ENCODE peak calls at places on chromosomes 6 and 20, in four cellular contexts. One of them, this sample, is unnamed.

GRCh38 chr6:33787954-33788693 is 806 bp downstream of the LEMD2 start:
- DNase-seq in GM12878: peak
- DNase-seq in HepG2: peak
- DNase-seq in K562: peak
- DNase-seq in this sample: peak

GRCh38 chr20:57066126-57066900 is 200.1 kb downstream of the BMP7 start:
- DNase-seq in GM12878: no peak
- DNase-seq in HepG2: no peak
- DNase-seq in K562: no peak
- DNase-seq in this sample: no peak

GRCh38 chr6:123547216-123547978 is 89.4 kb downstream of the TRDN start:
- DNase-seq in GM12878: no peak
- DNase-seq in HepG2: no peak
- DNase-seq in K562: no peak
- DNase-seq in this sample: no peak

GRCh38 chr6:170405311-170405975 is 98.9 kb downstream of the FAM120B start:
- DNase-seq in GM12878: no peak
- DNase-seq in HepG2: no peak
- DNase-seq in K562: no peak
- DNase-seq in this sample: no peak

GRCh38 chr6:41647061-41647511 is 8.8 kb downstream of the MDFI start:
- DNase-seq in GM12878: no peak
- DNase-seq in HepG2: no peak
- DNase-seq in K562: no peak
- DNase-seq in this sample: no peak

GRCh38 chr6:43129434-43130194 is 41.5 kb upstream of the SRF start:
- DNase-seq in GM12878: no peak
- DNase-seq in HepG2: peak
- DNase-seq in K562: peak
- DNase-seq in this sample: peak

GRCh38 chr6:3471711-3472110 is 14.9 kb upstream of the SLC22A23 start:
- DNase-seq in GM12878: no peak
- DNase-seq in HepG2: no peak
- DNase-seq in K562: no peak
- DNase-seq in this sample: no peak

GRCh38 chr20:2585811-2586210 is 49.4 kb downstream of the TMC2 start:
- DNase-seq in GM12878: no peak
- DNase-seq in HepG2: no peak
- DNase-seq in K562: no peak
- DNase-seq in this sample: no peak

GRCh38 chr6:45398075-45398817 is 20.5 kb upstream of the SUPT3H start:
- DNase-seq in GM12878: no peak
- DNase-seq in HepG2: no peak
- DNase-seq in K562: no peak
- DNase-seq in this sample: no peak

GRCh38 chr6:108746411-108746810 is 101.8 kb upstream of the ARMC2 start:
- DNase-seq in GM12878: no peak
- DNase-seq in HepG2: no peak
- DNase-seq in K562: no peak
- DNase-seq in this sample: no peak

GRCh38 chr20:32777177-32777956 is 15.2 kb downstream of the DNMT3B start:
- DNase-seq in GM12878: no peak
- DNase-seq in HepG2: peak
- DNase-seq in K562: no peak
- DNase-seq in this sample: peak

DNA sequence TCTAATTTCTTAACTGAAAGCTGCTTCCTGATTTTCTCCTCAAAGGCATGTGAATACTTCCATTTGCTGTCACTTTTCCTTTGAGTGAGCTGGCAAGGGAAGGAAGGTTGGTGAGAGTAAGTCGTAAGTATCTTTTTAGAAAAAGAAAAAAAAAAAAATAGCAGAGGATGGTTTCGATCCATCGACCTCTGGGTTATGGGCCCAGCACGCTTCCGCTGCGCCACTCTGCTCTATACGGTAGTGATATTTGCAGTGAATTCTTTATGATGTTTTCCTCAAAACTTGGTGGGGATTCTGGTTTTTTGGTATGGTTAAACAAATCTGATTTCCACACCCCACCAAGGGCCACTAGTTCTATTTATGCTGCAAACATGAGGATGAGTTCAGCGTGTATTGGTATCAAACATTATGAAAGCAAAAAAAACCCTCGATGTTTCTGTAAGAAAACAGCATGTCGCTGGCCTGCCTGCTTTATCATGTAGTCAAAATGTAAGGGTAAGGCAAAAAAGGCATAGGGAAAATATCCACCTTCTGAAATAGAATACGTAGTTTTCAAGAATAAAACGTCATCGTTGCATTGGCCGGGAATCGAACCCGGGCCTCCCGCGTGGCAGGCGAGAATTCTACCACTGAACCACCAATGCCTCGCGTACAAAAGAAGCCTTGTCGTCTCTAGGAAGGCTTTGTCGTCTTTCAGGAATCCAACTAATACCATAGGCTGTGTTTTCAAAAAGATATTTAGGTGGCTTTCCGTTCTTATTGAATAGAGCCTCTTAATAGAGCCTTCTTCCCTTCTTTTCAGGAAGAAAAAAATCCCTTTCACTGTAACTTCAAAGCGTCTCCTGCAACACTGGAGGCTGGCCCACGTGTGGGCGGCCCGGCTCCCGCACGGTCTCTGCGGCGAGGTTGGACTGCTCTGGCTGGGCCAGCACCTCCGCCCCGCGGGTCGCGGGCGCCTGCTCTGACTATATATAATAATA is 9.6 kb downstream of the OR2B2 start:
- DNase-seq in GM12878: peak
- DNase-seq in HepG2: peak
- DNase-seq in K562: peak
- DNase-seq in this sample: peak
- TF ChIP-seq HDAC2 in GM12878: no peak
- TF ChIP-seq HDAC2 in HepG2: peak
- TF ChIP-seq HDAC2 in K562: peak
- TF ChIP-seq HDAC2 in this sample: no peak

GRCh38 chr6:14831070-14831469 is 414.8 kb upstream of the JARID2 start:
- DNase-seq in GM12878: no peak
- DNase-seq in HepG2: no peak
- DNase-seq in K562: no peak
- DNase-seq in this sample: no peak

GRCh38 chr6:14828146-14828705 is 417.6 kb upstream of the JARID2 start:
- DNase-seq in GM12878: no peak
- DNase-seq in HepG2: no peak
- DNase-seq in K562: no peak
- DNase-seq in this sample: no peak

GRCh38 chr6:14835122-14835521 is 410.7 kb upstream of the JARID2 start:
- DNase-seq in GM12878: no peak
- DNase-seq in HepG2: no peak
- DNase-seq in K562: no peak
- DNase-seq in this sample: no peak

GRCh38 chr6:14832427-14832826 is 413.4 kb upstream of the JARID2 start:
- DNase-seq in GM12878: no peak
- DNase-seq in HepG2: no peak
- DNase-seq in K562: no peak
- DNase-seq in this sample: no peak

DNA sequence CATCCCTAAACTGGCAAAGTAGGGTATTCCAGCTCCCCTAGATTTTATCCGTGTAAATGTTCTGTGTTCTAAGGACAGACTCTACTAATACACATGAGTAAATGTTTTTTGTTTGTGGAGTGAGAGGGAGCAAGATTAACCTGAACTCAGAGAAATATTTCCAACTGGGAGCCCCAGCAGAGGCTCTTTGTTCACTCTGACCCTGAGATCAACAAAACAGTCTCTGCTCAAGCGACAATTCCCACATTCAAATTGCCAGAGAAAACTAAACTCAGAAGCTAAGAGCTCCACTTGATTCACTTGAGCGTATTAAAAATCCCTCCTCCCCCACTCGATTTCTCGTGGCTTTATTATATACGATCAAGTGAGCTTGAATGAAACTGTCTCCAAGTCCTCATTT is 413.9 kb upstream of the JARID2 start:
- DNase-seq in GM12878: no peak
- DNase-seq in HepG2: no peak
- DNase-seq in K562: no peak
- DNase-seq in this sample: no peak
- TF ChIP-seq SMC3 in GM12878: no peak
- TF ChIP-seq SMC3 in HepG2: no peak
- TF ChIP-seq SMC3 in K562: no peak
- TF ChIP-seq SMC3 in this sample: no peak

GRCh38 chr20:5688431-5688972 is 61.7 kb upstream of the SHLD1 start:
- DNase-seq in GM12878: no peak
- DNase-seq in HepG2: no peak
- DNase-seq in K562: no peak
- DNase-seq in this sample: no peak
- TF ChIP-seq RFX5 in GM12878: no peak
- TF ChIP-seq RFX5 in HepG2: no peak
- TF ChIP-seq RFX5 in K562: no peak
- TF ChIP-seq RFX5 in this sample: no peak

GRCh38 chr6:168263351-168263905 is 56.1 kb downstream of the DACT2 start:
- DNase-seq in GM12878: no peak
- DNase-seq in HepG2: no peak
- DNase-seq in K562: no peak
- DNase-seq in this sample: no peak
- TF ChIP-seq HDAC2 in GM12878: no peak
- TF ChIP-seq HDAC2 in HepG2: no peak
- TF ChIP-seq HDAC2 in K562: no peak
- TF ChIP-seq HDAC2 in this sample: no peak

DNA sequence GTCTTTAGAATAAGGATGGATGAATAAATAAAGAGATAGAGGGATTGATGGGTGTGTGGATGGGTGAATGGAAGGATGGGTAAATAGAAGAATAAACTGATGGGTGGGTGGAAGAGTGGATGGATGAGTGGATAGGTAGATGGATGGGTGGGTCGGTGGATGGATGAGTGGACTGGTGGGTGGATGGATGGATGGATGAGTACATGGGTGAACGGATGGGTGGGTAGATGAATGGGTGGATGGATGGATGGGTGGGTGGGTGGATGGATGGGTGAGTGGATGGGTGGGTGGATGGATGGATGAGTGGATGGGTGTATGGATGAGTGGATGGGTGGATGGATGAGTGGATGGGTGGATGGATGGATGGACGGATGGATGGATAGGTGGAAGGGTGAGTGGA is 65.7 kb upstream of the FOXC1 start:
- DNase-seq in GM12878: no peak
- DNase-seq in HepG2: no peak
- DNase-seq in K562: no peak
- DNase-seq in this sample: no peak
- TF ChIP-seq SMC3 in GM12878: no peak
- TF ChIP-seq SMC3 in HepG2: no peak
- TF ChIP-seq SMC3 in K562: no peak
- TF ChIP-seq SMC3 in this sample: no peak

GRCh38 chr20:62980970-62981369 is 25.8 kb downstream of the BHLHE23 start:
- DNase-seq in GM12878: no peak
- DNase-seq in HepG2: no peak
- DNase-seq in K562: no peak
- DNase-seq in this sample: no peak
- TF ChIP-seq RFX5 in GM12878: no peak
- TF ChIP-seq RFX5 in HepG2: no peak
- TF ChIP-seq RFX5 in K562: no peak
- TF ChIP-seq RFX5 in this sample: no peak

GRCh38 chr6:53962631-53963030 is 148.6 kb upstream of the MLIP start:
- DNase-seq in GM12878: no peak
- DNase-seq in HepG2: no peak
- DNase-seq in K562: no peak
- DNase-seq in this sample: no peak

GRCh38 chr6:53959717-53960116 is 151.5 kb upstream of the MLIP start:
- DNase-seq in GM12878: no peak
- DNase-seq in HepG2: no peak
- DNase-seq in K562: no peak
- DNase-seq in this sample: no peak

GRCh38 chr6:53960311-53960710 is 150.9 kb upstream of the MLIP start:
- DNase-seq in GM12878: no peak
- DNase-seq in HepG2: no peak
- DNase-seq in K562: no peak
- DNase-seq in this sample: no peak

GRCh38 chr6:53956804-53957203 is 154.4 kb upstream of the MLIP start:
- DNase-seq in GM12878: no peak
- DNase-seq in HepG2: no peak
- DNase-seq in K562: no peak
- DNase-seq in this sample: no peak

DNA sequence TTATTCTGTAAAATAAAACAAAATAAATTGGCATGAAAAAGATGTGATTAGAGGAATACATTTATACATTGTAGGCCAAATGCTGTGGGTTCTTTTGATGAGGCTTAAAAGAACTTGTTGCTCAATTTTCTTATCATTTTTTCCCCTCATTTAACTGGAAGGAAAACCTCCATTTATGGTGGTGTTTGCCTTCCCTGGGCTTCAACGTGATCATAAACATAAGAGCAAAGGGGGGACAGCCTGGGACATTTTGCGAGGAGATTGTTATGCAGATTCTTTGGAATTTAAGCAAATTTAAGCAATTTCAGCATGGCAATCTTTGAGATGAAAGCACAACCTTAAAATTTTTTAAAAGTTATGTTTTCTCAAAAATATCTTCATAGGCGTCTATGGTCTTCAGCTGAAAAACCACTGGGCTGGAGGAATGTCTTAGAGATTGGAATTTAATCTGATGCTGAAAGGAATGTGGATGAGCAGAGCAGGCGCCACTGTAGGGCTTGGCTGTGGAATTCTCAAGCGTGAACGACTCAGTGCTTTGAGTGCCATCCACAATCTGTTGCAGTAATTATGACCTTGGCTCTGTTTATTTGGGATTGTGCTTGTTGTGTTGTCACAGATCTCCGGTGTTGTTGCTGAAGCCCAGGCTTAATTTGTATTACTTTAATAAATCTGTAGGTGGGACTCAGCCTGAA is 149.4 kb upstream of the MLIP start:
- DNase-seq in GM12878: no peak
- DNase-seq in HepG2: no peak
- DNase-seq in K562: no peak
- DNase-seq in this sample: peak
- TF ChIP-seq HDAC2 in GM12878: no peak
- TF ChIP-seq HDAC2 in HepG2: no peak
- TF ChIP-seq HDAC2 in K562: no peak
- TF ChIP-seq HDAC2 in this sample: no peak

GRCh38 chr20:37343994-37344355 is 2.0 kb upstream of the SRC start:
- DNase-seq in GM12878: no peak
- DNase-seq in HepG2: no peak
- DNase-seq in K562: no peak
- DNase-seq in this sample: no peak

GRCh38 chr20:37341632-37342031 is 4.3 kb upstream of the SRC start:
- DNase-seq in GM12878: no peak
- DNase-seq in HepG2: no peak
- DNase-seq in K562: no peak
- DNase-seq in this sample: no peak

GRCh38 chr20:37344506-37345338 is 1.2 kb upstream of the SRC start:
- DNase-seq in GM12878: no peak
- DNase-seq in HepG2: peak
- DNase-seq in K562: no peak
- DNase-seq in this sample: peak

GRCh38 chr20:37342231-37343177 is 3.4 kb upstream of the SRC start:
- DNase-seq in GM12878: no peak
- DNase-seq in HepG2: peak
- DNase-seq in K562: no peak
- DNase-seq in this sample: peak

GRCh38 chr20:37343212-37343993 is 2.5 kb upstream of the SRC start:
- DNase-seq in GM12878: no peak
- DNase-seq in HepG2: peak
- DNase-seq in K562: no peak
- DNase-seq in this sample: peak
- TF ChIP-seq SMC3 in GM12878: no peak
- TF ChIP-seq SMC3 in HepG2: no peak
- TF ChIP-seq SMC3 in K562: no peak
- TF ChIP-seq SMC3 in this sample: no peak

GRCh38 chr6:117444600-117444999 is 18.9 kb upstream of the ROS1 start:
- DNase-seq in GM12878: no peak
- DNase-seq in HepG2: no peak
- DNase-seq in K562: no peak
- DNase-seq in this sample: no peak
- TF ChIP-seq RFX5 in GM12878: no peak
- TF ChIP-seq RFX5 in HepG2: no peak
- TF ChIP-seq RFX5 in K562: no peak
- TF ChIP-seq RFX5 in this sample: no peak